ENCODE peak calls at places on chromosome 6, in four cellular contexts. E is K562, N is HepG2, F is GM12878. I is an unnamed sample.

GRCh38 chr6:39228992-39229767 is at the start of gene KCNK5:
- DNase-seq in N (peak), F (no peak), E (peak), I (peak)

GRCh38 chr6:3414704-3415453 is 42.0 kb downstream of the SLC22A23 start:
- DNase-seq in F (no peak), E (peak), N (peak), I (no peak)

GRCh38 chr6:24614048-24614420 is 32.0 kb downstream of the KIAA0319 start:
- DNase-seq in N (no peak), E (no peak), F (no peak), I (no peak)

GRCh38 chr6:160510199-160510598 is 153.9 kb downstream of the LPA start:
- DNase-seq in N (no peak), F (no peak), E (peak), I (no peak)

GRCh38 chr6:3516094-3516493 is 59.2 kb upstream of the SLC22A23 start:
- DNase-seq in E (no peak), F (no peak), N (no peak), I (no peak)

GRCh38 chr6:2127484-2127911 is 117.9 kb downstream of the GMDS start:
- DNase-seq in N (no peak), F (peak), E (no peak), I (no peak)

GRCh38 chr6:41960026-41960425 is 18.4 kb upstream of the CCND3 start:
- DNase-seq in F (no peak), N (no peak), E (no peak), I (no peak)

GRCh38 chr6:56766806-56767178 is 124.1 kb upstream of the DST start:
- DNase-seq in F (peak), N (no peak), E (no peak), I (no peak)

GRCh38 chr6:146917182-146917581 is 287.0 kb upstream of the STXBP5 start:
- DNase-seq in F (no peak), E (no peak), N (no peak), I (no peak)

GRCh38 chr6:102701019-102701418 is 1307.5 kb downstream of the GRIK2 start:
- DNase-seq in N (no peak), F (no peak), E (no peak), I (no peak)

GRCh38 chr6:158041370-158041769 is 59.7 kb downstream of the SYNJ2 start:
- DNase-seq in N (no peak), F (no peak), E (no peak), I (no peak)

GRCh38 chr6:110874880-110875547 is 429 bp downstream of the AMD1 start:
- DNase-seq in E (no peak), N (no peak), F (no peak), I (peak)

GRCh38 chr6:25717856-25718740 is 36.4 kb upstream of the SLC17A4 start:
- DNase-seq in F (no peak), N (peak), E (peak), I (peak)

GRCh38 chr6:9121551-9121950 is 686.2 kb upstream of the SLC35B3 start:
- DNase-seq in F (no peak), N (no peak), E (no peak), I (no peak)

GRCh38 chr6:89297695-89298351 is 17.3 kb downstream of the GABRR2 start:
- DNase-seq in N (peak), E (peak), F (peak), I (no peak)

GRCh38 chr6:16205377-16206144 is 32.8 kb upstream of the GMPR start:
- DNase-seq in E (no peak), F (peak), N (no peak), I (peak)

GRCh38 chr6:110549277-110549676 is 72.9 kb upstream of the SLC22A16 start:
- DNase-seq in N (no peak), E (peak), F (no peak), I (no peak)

GRCh38 chr6:40932366-40932765 is 106.7 kb downstream of the UNC5CL start:
- DNase-seq in E (no peak), N (no peak), F (no peak), I (no peak)

GRCh38 chr6:46651006-46651405 is 1.6 kb downstream of the CYP39A1 start:
- DNase-seq in N (no peak), F (no peak), E (no peak), I (no peak)

GRCh38 chr6:105492706-105493673 is 90.1 kb upstream of the PREP start:
- DNase-seq in E (no peak), N (no peak), F (no peak), I (no peak)

GRCh38 chr6:46940433-46941226 is 18.9 kb upstream of the ADGRF5 start:
- DNase-seq in E (no peak), N (no peak), F (no peak), I (no peak)

GRCh38 chr6:514396-514973 is 122.9 kb downstream of the IRF4 start:
- DNase-seq in F (no peak), E (no peak), N (no peak), I (no peak)

GRCh38 chr6:165426892-165427291 is 117.5 kb upstream of the C6orf118 start:
- DNase-seq in F (no peak), E (no peak), N (no peak), I (no peak)

GRCh38 chr6:41744236-41744787 is 2.9 kb downstream of the PGC start:
- DNase-seq in N (no peak), E (no peak), F (no peak), I (no peak)

GRCh38 chr6:33834401-33835392 is 30.9 kb upstream of the MLN start:
- DNase-seq in E (peak), F (no peak), N (no peak), I (no peak)
- TF ChIP-seq FOXK2 in E (no peak), F (no peak), N (no peak), I (no peak)

DNA sequence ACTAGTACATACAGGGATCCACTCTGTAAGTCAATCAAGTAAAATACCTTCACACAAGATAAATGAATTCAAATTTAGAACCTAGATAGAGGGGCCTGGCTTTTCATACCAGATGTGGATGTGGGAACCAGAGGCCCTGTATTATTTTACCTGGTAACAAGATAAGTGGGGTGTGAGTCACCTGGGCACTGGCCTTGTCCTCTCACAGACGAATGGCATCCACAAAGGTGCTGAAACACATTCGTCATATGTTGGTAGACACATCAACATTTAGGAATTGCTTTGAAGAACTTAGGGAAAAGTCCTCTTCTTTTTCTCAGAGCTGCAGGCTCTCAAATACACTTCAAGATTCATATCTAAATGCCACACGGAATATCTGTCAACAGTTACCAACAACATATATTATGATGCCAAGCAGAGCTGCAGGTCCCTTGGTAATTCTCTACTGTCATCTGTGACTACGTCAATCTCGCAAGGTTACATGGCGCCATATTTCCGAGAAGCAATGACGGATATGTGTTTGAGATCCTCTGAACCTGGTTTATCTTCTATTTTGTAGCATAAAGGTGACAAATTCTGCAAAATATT is 618.6 kb downstream of the EPM2A start:
- DNase-seq in F (no peak), E (no peak), N (no peak), I (no peak)
- TF ChIP-seq TARDBP in F (no peak), E (no peak), N (no peak), I (no peak)

DNA sequence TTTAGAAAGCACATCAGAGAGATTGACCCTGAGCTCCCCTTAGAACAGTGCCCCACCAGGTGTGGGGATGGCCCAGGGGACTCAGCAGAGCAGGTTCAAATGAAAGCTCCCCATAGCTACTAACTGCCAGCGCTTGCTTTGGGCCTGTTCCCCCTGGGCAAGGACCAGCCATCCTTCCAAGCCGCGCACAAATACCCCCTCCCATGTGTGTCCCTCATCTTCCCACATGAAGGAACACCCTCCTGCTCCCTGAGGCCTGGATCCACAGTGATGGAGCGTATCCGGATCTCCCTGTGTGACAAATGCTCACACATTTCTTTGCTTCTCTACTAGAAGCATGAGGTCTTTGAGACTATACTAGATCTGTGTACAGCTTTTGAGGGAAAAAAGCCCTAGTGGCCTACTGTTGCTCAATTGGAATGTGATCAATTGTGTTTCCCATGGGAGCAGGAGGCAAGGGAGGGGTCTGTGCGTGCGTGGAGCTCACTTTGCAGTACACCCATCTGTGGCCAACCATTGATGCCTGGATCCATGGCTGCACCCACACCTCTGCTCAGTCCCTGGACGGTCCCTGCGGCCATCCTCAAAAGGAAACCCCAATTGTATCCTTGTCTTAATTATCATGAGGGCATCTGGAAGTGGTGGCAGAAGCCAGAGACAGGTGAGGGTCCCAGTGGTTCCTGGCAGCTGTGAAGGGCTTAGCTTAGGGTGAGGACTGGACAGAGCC is 1.4 kb upstream of the RAET1G start:
- DNase-seq in F (no peak), E (no peak), N (no peak), I (no peak)
- TF ChIP-seq FOXK2 in F (no peak), E (no peak), N (no peak), I (no peak)

GRCh38 chr6:33419580-33420492 is at the start of gene SYNGAP1:
- DNase-seq in E (no peak), N (no peak), F (no peak), I (no peak)
- TF ChIP-seq TARDBP in E (no peak), N (no peak), F (no peak), I (no peak)

DNA sequence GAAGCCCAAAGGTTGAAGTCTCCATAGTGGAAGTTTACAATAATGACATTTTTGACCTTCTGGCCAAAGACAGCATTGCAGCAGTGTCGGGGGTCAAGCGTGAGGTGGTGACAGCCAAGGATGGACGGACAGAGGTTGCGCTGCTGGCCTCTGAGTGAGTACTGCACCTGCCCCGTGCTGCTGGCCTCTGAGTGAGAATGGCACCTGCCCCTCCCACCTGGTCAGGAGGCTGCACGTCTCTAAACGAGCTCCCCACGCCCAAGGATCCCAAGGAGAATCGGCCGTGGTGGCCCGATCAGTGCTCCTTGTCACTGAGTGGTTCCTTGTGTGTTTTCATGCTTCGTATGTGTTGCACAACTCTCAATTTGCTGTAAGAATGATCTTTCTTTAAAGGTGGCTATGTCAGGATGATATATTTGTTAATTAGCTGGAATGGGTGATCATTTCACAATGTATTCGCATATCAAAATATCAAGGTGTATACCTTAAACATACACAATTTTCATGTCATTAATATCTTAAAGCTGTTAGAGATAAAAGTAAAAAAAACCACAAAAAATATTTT is 40.4 kb downstream of the FRMD1 start:
- DNase-seq in F (no peak), E (no peak), N (no peak), I (no peak)
- TF ChIP-seq FOXK2 in F (no peak), E (no peak), N (no peak), I (no peak)